ENCODE peak calls at places on chromosomes 6 and 20, in six cellular contexts. G is endothelial cell, S is DMS 273 treated with DMSO at 0.1 percent for 48 hours, V is hypothalamus, Q is fibroblast of pulmonary artery, Z is astrocyte of the spinal cord. P is an unnamed sample.

GRCh38 chr20:45704969-45705637 is at the start of gene WFDC10B:
- DNase-seq in G (no peak), S (peak), V (no peak), Q (no peak), Z (no peak), P (no peak)

GRCh38 chr6:39642300-39642699 is 82.9 kb downstream of the KIF6 start:
- DNase-seq in G (no peak), S (no peak), V (no peak), Q (no peak), Z (peak), P (no peak)

GRCh38 chr6:163533443-163533842 is 118.9 kb downstream of the QKI start:
- DNase-seq in G (no peak), S (peak), V (no peak), Q (peak), Z (peak), P (peak)

GRCh38 chr20:57498425-57499400 is 26.2 kb downstream of the CTCFL start:
- DNase-seq in G (peak), S (peak), V (no peak), Q (peak), Z (peak), P (peak)

GRCh38 chr6:87791982-87792381 is 89.9 kb upstream of the AKIRIN2 start:
- DNase-seq in G (no peak), S (no peak), V (no peak), Q (no peak), Z (no peak), P (no peak)

GRCh38 chr6:31697555-31697954 is 5.6 kb downstream of the ABHD16A start:
- DNase-seq in G (no peak), S (no peak), V (no peak), Q (no peak), Z (no peak), P (no peak)

GRCh38 chr6:11575408-11576033 is 38.0 kb downstream of the TMEM170B start:
- DNase-seq in G (peak), S (peak), V (no peak), Q (peak), Z (peak), P (peak)

GRCh38 chr6:148998704-148999103 is 251.9 kb downstream of the UST start:
- DNase-seq in G (no peak), S (no peak), V (no peak), Q (no peak), Z (peak), P (no peak)

GRCh38 chr6:169587992-169588391 is 113.8 kb downstream of the WDR27 start:
- DNase-seq in G (no peak), S (no peak), V (no peak), Q (no peak), Z (no peak), P (no peak)

GRCh38 chr20:45218133-45218532 is 3.0 kb upstream of the SEMG2 start:
- DNase-seq in G (no peak), S (no peak), V (no peak), Q (no peak), Z (no peak), P (no peak)

GRCh38 chr6:146543940-146544661 is 468 bp downstream of the RAB32 start:
- DNase-seq in G (peak), S (no peak), V (no peak), Q (peak), Z (peak), P (peak)

GRCh38 chr20:63829598-63829942 is 1.5 kb downstream of the ZBTB46 start:
- DNase-seq in G (no peak), S (no peak), V (no peak), Q (no peak), Z (no peak), P (no peak)

GRCh38 chr6:151905072-151905471 is 97.6 kb downstream of the ESR1 start:
- DNase-seq in G (no peak), S (no peak), V (no peak), Q (no peak), Z (no peak), P (no peak)

GRCh38 chr20:38073307-38074010 is 39.9 kb downstream of the RPRD1B start:
- DNase-seq in G (peak), S (peak), V (no peak), Q (peak), Z (peak), P (peak)

GRCh38 chr6:2770171-2770570 is 5.0 kb downstream of the WRNIP1 start:
- DNase-seq in G (no peak), S (no peak), V (no peak), Q (no peak), Z (no peak), P (no peak)

GRCh38 chr6:33433560-33434191 is 13.8 kb downstream of the SYNGAP1 start:
- DNase-seq in G (no peak), S (no peak), V (no peak), Q (peak), Z (peak), P (no peak)

GRCh38 chr20:35523298-35523888 is 6.1 kb downstream of the C20orf173 start:
- DNase-seq in G (peak), S (no peak), V (no peak), Q (no peak), Z (no peak), P (no peak)

GRCh38 chr6:108365488-108365887 is 70.6 kb downstream of the AFG1L start:
- DNase-seq in G (no peak), S (no peak), V (no peak), Q (peak), Z (no peak), P (no peak)

P was measured in H4.